ENCODE peak calls at places on chromosomes 12 and 14, in nine cellular contexts. C is transverse colon, N is prostate gland, H is upper lobe of left lung, Z is stomach, B is GM12891, D is endothelial cell of umbilical vein, O is sigmoid colon, L is HCT116. E is an unnamed sample.

GRCh38 chr14:53144244-53144643 is 8.9 kb downstream of the DDHD1 start:
- DNase-seq in H (no peak), D (no peak), C (no peak), L (no peak), B (no peak), O (no peak), Z (no peak), N (no peak), E (no peak)

GRCh38 chr12:43789941-43790340 is 16.2 kb downstream of the TWF1 start:
- DNase-seq in L (no peak), H (no peak), D (peak), N (no peak), O (no peak), B (no peak), C (no peak), Z (no peak), E (no peak)

GRCh38 chr12:32891526-32891925 is 5.1 kb downstream of the PKP2 start:
- DNase-seq in Z (no peak), L (no peak), C (no peak), O (no peak), B (no peak), H (no peak), D (no peak), N (no peak), E (no peak)

GRCh38 chr12:119649202-119649808 is 18.6 kb upstream of the PRKAB1 start:
- DNase-seq in N (no peak), Z (no peak), B (peak), O (no peak), C (no peak), L (no peak), D (no peak), H (no peak), E (no peak)

GRCh38 chr14:41785696-41786095 is 179.0 kb downstream of the LRFN5 start:
- DNase-seq in L (no peak), H (no peak), O (no peak), Z (no peak), D (no peak), B (no peak), C (no peak), N (no peak), E (no peak)

GRCh38 chr14:95516554-95517209 is at the start of gene SYNE3:
- DNase-seq in L (no peak), C (peak), Z (peak), D (no peak), B (peak), O (peak), N (no peak), H (peak), E (peak)

GRCh38 chr14:65949711-65950516 is 536.3 kb upstream of the CCDC196 start:
- DNase-seq in Z (peak), L (peak), H (peak), D (no peak), O (peak), N (peak), B (no peak), C (peak), E (no peak)

GRCh38 chr12:68317047-68317667 is 15.0 kb downstream of the MDM1 start:
- DNase-seq in B (no peak), N (no peak), D (peak), H (no peak), C (peak), L (peak), Z (no peak), O (no peak), E (no peak)

GRCh38 chr14:58167891-58168290 is 15.9 kb upstream of the ARMH4 start:
- DNase-seq in N (no peak), D (no peak), L (no peak), B (no peak), H (no peak), O (no peak), Z (no peak), C (no peak), E (no peak)

GRCh38 chr12:67525500-67525884 is 123.1 kb upstream of the DYRK2 start:
- DNase-seq in H (no peak), D (no peak), B (no peak), Z (no peak), O (no peak), C (no peak), N (no peak), L (no peak), E (no peak)

GRCh38 chr12:27936196-27936595 is 36.3 kb downstream of the PTHLH start:
- DNase-seq in B (no peak), D (no peak), H (no peak), O (no peak), N (no peak), Z (no peak), C (no peak), L (no peak), E (no peak)

GRCh38 chr12:49296034-49296835 is 1.3 kb downstream of the PRPH start:
- DNase-seq in D (no peak), O (peak), L (no peak), N (no peak), C (peak), B (peak), Z (peak), H (peak), E (peak)

GRCh38 chr14:90995785-90996184 is 64.7 kb downstream of the RPS6KA5 start:
- DNase-seq in H (no peak), O (no peak), N (no peak), B (no peak), D (no peak), C (no peak), L (no peak), Z (no peak), E (no peak)

GRCh38 chr12:82034769-82035168 is 275.6 kb upstream of the PPFIA2 start:
- DNase-seq in D (no peak), L (no peak), O (no peak), Z (no peak), N (no peak), C (no peak), B (no peak), H (no peak), E (no peak)

GRCh38 chr14:68306265-68306933 is 486.5 kb downstream of the ZFP36L1 start:
- DNase-seq in H (no peak), L (no peak), C (no peak), Z (no peak), O (no peak), B (no peak), N (no peak), D (no peak), E (no peak)

GRCh38 chr14:61203059-61203753 is 77.9 kb downstream of the TMEM30B start:
- DNase-seq in B (no peak), H (no peak), L (no peak), N (no peak), D (no peak), Z (no peak), O (no peak), C (no peak), E (no peak)

GRCh38 chr12:122793685-122794106 is 19.3 kb downstream of the CCDC62 start:
- DNase-seq in N (peak), Z (no peak), L (peak), C (no peak), D (peak), H (no peak), O (no peak), B (no peak), E (no peak)

GRCh38 chr12:95739561-95740313 is 50.8 kb downstream of the NTN4 start:
- DNase-seq in D (no peak), Z (no peak), C (no peak), H (no peak), L (no peak), B (no peak), N (peak), O (no peak), E (peak)

GRCh38 chr12:92503977-92504966 is 198.5 kb upstream of the PLEKHG7 start:
- DNase-seq in C (peak), H (peak), N (no peak), O (peak), L (no peak), D (no peak), Z (peak), B (no peak), E (no peak)

GRCh38 chr12:3004655-3005565 is 45.7 kb downstream of the TEAD4 start:
- DNase-seq in O (no peak), Z (no peak), N (no peak), L (no peak), B (peak), C (no peak), D (no peak), H (no peak), E (no peak)

GRCh38 chr14:66998013-66998412 is 191.2 kb upstream of the GARIN2 start:
- DNase-seq in B (no peak), C (no peak), Z (no peak), D (no peak), O (no peak), H (no peak), L (no peak), N (no peak), E (no peak)

GRCh38 chr14:95547272-95547625 is 12.4 kb downstream of the GLRX5 start:
- DNase-seq in C (no peak), H (no peak), B (no peak), Z (no peak), D (no peak), L (no peak), O (no peak), N (no peak), E (no peak)

GRCh38 chr12:76031414-76032042 is at the start of gene PHLDA1:
- DNase-seq in N (peak), O (peak), D (peak), H (peak), L (peak), B (peak), C (peak), Z (peak), E (peak)
- TF ChIP-seq POLR2A in N (peak), O (no peak), D (peak), H (peak), L (peak), B (no peak), C (peak), Z (no peak), E (peak)

DNA sequence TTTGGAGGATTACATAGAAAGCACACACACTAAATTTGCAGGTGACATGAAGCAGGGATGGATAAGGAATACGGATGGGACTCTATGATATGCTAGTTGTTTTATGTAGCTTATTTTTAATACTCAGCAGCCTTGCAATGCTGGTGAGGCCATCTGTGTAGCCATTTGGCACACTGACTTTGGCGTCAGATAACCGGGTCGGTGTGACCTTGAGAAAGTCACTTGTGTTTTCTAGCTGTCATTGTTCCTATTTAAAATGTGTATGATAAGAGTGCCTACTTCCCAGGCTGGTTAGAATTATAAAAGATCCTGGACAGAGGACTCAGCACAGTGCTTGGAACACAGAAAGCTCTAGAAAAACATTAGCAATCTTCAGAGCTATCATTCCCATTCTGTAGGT is 50.1 kb upstream of the FBXO21 start:
- DNase-seq in D (no peak), Z (no peak), L (no peak), H (no peak), N (no peak), C (no peak), O (no peak), B (no peak), E (no peak)
- TF ChIP-seq POLR2AphosphoS5 in D (no peak), Z (no peak), L (no peak), H (no peak), N (no peak), C (no peak), O (no peak), B (no peak), E (no peak)

GRCh38 chr12:6342140-6342889 is 439 bp upstream of the TNFRSF1A start:
- DNase-seq in D (no peak), C (no peak), Z (no peak), N (no peak), B (no peak), H (no peak), L (no peak), O (no peak), E (no peak)
- TF ChIP-seq POLR2A in D (no peak), C (no peak), Z (no peak), N (no peak), B (no peak), H (peak), L (no peak), O (no peak), E (no peak)

GRCh38 chr12:13044002-13044858 is at the start of gene FAM234B:
- DNase-seq in Z (peak), O (peak), N (peak), C (peak), H (peak), L (peak), D (peak), B (peak), E (peak)
- TF ChIP-seq POLR2AphosphoS5 in Z (no peak), O (peak), N (peak), C (no peak), H (no peak), L (peak), D (no peak), B (no peak), E (no peak)

DNA sequence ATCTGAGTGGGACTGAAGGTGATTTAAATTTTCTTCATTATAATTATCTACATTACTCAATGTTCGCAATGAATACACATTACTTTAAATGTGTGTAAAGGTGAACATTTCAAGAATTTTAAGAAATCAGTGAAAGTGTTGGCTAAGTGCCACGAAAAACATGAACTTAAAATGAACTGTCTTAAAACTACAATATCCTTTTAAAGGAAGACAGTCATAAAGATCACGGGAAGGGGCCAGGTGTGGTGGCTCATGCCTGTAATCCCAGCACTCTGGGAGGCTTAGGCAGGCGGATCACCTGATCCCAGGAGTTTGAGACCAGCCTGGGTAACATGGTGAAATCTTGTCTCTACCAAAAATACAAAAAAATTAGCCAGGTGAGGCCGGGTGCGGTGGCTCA is 11.2 kb downstream of the MOK start:
- DNase-seq in D (no peak), C (no peak), L (no peak), H (no peak), O (no peak), B (no peak), N (no peak), Z (no peak), E (no peak)
- TF ChIP-seq POLR2A in D (no peak), C (no peak), L (no peak), H (no peak), O (no peak), B (no peak), N (no peak), Z (no peak), E (no peak)

DNA sequence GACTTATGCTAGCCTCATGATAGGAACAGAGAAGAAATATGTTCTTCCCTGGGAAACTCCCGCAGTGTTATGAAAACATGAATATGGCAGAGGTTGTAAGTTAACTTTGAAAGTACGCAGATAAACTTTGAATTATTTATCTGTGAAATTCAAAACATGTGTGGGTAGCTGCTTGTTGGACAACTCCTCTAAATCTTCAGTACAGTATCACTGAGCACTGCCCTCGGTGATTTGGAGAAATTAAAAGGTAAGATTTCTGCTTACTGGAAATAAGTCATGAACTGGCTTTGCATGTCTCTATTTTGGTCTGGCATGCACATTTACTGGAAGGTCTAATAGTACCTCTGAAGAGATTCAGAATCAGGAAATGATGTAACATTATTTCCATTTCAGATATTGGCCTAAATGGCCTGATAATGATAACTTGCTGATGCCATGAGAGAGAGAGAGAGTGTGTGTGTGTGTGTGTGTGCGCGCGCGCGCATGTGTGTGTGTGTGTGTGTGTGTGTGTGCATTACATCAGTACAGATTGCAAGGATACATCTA is 1441.9 kb upstream of the FLRT2 start:
- DNase-seq in O (no peak), L (no peak), H (no peak), N (no peak), Z (no peak), B (no peak), D (peak), C (no peak), E (no peak)
- TF ChIP-seq POLR2AphosphoS5 in O (peak), L (no peak), H (no peak), N (no peak), Z (peak), B (no peak), D (no peak), C (no peak), E (no peak)

GRCh38 chr12:124388679-124389536 is 94.0 kb downstream of the RFLNA start:
- DNase-seq in O (peak), C (peak), D (peak), Z (peak), L (no peak), B (no peak), H (peak), N (peak), E (peak)
- TF ChIP-seq POLR2A in O (peak), C (peak), D (peak), Z (no peak), L (no peak), B (no peak), H (no peak), N (peak), E (no peak)

DNA sequence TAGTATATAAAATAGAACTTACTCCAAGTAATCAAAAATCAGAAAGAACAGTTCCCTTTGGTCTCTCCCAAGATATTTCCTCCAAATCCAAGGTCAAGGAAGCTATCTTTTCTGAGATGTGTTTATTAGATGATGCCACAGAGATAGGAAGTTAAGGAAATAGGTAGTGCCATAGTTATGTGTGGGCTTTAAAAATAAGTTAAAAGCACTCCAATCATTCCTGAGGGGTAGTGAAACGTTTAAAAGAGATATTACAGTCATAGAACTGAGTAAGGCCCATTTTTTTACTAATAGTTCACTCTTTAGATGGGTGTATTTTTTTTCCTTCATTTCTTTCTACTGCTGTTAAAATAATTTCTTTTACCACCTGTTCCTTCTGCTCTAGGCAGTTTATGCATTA is 1630.9 kb upstream of the SEL1L start:
- DNase-seq in N (no peak), L (no peak), O (no peak), Z (no peak), H (no peak), C (no peak), B (no peak), D (no peak), E (no peak)
- TF ChIP-seq POLR2AphosphoS5 in N (no peak), L (no peak), O (no peak), Z (no peak), H (no peak), C (no peak), B (no peak), D (no peak), E (no peak)